ENCODE peak calls at places on chromosomes 7 and 10, in seven cellular contexts. I, L, Q, U, E, F and X are unnamed samples.

GRCh38 chr10:58951087-58951486 is 225.4 kb upstream of the PHYHIPL start:
- DNase-seq in L (no peak), Q (no peak), I (no peak), E (no peak), U (no peak), F (no peak), X (no peak)

GRCh38 chr7:29019896-29020295 is 61.8 kb upstream of the TRIL start:
- DNase-seq in I (no peak), E (no peak), U (peak), F (no peak), Q (no peak), L (no peak), X (no peak)

GRCh38 chr7:99143522-99143852 is 421 bp downstream of the SMURF1 start:
- DNase-seq in U (no peak), F (no peak), L (no peak), I (no peak), Q (no peak), E (no peak), X (no peak)

GRCh38 chr7:50304158-50304910 is at the start of gene IKZF1:
- DNase-seq in Q (no peak), I (peak), U (peak), E (no peak), F (peak), L (peak), X (no peak)

GRCh38 chr10:82737556-82737955 is 862.6 kb downstream of the NRG3 start:
- DNase-seq in L (no peak), U (no peak), F (no peak), E (no peak), Q (no peak), I (no peak), X (no peak)

GRCh38 chr7:158247758-158248487 is 339.7 kb downstream of the PTPRN2 start:
- DNase-seq in L (no peak), U (no peak), Q (no peak), F (no peak), E (no peak), I (peak), X (no peak)

GRCh38 chr10:78851652-78852051 is 217.1 kb upstream of the ZMIZ1 start:
- DNase-seq in L (no peak), F (no peak), Q (no peak), E (no peak), U (no peak), I (no peak), X (peak)

GRCh38 chr10:86775056-86775858 is 18.8 kb downstream of the BMPR1A start:
- DNase-seq in F (no peak), U (no peak), L (no peak), I (no peak), Q (no peak), E (peak), X (no peak)

GRCh38 chr10:130190065-130190736 is 54.0 kb downstream of the GLRX3 start:
- DNase-seq in Q (peak), U (peak), F (peak), E (peak), I (peak), L (peak), X (peak)

GRCh38 chr10:110455440-110455839 is 42.3 kb upstream of the DUSP5 start:
- DNase-seq in E (no peak), Q (no peak), F (peak), L (no peak), I (no peak), U (no peak), X (no peak)

GRCh38 chr10:121285797-121286196 is 312.4 kb downstream of the FGFR2 start:
- DNase-seq in I (no peak), U (no peak), F (no peak), E (no peak), L (no peak), Q (no peak), X (no peak)

GRCh38 chr10:98172495-98172894 is 38.0 kb downstream of the R3HCC1L start:
- DNase-seq in E (no peak), F (no peak), U (no peak), Q (no peak), L (no peak), I (no peak), X (no peak)

GRCh38 chr7:50721160-50721559 is 61.5 kb downstream of the GRB10 start:
- DNase-seq in Q (no peak), E (no peak), L (no peak), U (no peak), I (no peak), F (no peak), X (no peak)

GRCh38 chr10:43939939-43940810 is 291.5 kb upstream of the ZNF32 start:
- DNase-seq in I (no peak), Q (no peak), E (peak), L (peak), F (no peak), U (no peak), X (peak)

GRCh38 chr7:120272896-120273475 is at the start of gene KCND2:
- DNase-seq in I (peak), E (no peak), L (no peak), U (peak), Q (no peak), F (peak), X (no peak)

GRCh38 chr10:99331207-99331803 is 2.1 kb downstream of the CNNM1 start:
- DNase-seq in E (peak), U (no peak), I (no peak), L (no peak), Q (no peak), F (no peak), X (no peak)

GRCh38 chr7:94375713-94376112 is 19.0 kb upstream of the COL1A2 start:
- DNase-seq in U (no peak), Q (no peak), I (no peak), F (no peak), L (peak), E (peak), X (peak)

GRCh38 chr10:31353574-31353973 is 34.6 kb downstream of the ZEB1 start:
- DNase-seq in Q (peak), E (peak), I (no peak), U (no peak), L (no peak), F (peak), X (peak)
- TF ChIP-seq CTCF in Q (no peak), E (no peak), I (no peak), U (peak), L (no peak), F (no peak), X (no peak)

GRCh38 chr10:124249812-124250432 is 156.5 kb upstream of the CHST15 start:
- DNase-seq in F (peak), L (no peak), E (no peak), I (no peak), U (no peak), Q (no peak), X (no peak)
- TF ChIP-seq CTCF in F (peak), L (no peak), E (no peak), I (no peak), U (no peak), Q (peak), X (peak)

DNA sequence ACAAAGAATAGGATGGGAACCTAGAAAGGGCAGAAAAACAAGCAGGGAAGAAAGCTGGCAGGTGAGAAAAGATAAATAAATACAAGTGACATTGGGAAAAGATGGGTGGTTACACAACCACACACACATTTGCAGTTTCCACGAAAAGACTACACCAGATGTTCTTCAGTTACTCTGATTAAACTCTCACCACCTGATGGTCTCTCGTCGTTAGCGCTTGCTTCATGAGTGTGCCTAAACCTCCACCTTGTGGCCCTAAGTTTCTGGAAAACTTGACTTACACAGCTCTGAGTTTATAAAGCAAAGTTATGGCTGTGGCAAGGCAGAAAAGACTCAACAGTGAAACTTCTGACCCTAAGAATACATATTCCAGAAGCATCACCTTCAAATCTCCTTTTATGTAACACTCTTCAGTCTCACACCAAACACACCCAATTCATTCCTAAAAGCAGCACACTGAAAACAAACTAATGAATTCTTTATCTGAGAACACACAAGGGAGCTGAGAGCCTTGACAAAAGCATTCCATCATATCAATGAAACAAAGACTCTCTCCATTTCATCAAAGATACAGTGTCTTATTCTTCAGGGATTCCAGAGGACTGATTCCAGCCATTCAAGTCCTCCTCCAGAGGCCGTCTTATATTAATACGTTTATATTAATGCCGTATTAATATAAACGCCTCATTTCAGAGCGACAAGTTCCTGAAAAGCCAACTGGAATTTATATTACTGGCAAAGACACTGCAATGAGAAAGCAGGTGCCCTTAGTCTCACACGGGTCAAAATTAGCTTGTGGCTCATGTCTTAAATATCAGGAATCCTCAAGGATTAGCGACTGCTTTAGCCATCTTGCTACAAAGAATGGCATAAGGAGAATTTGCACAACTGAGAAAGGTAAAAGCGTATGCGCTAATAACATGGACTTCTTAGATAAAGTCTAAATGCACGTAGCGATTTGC is 77.6 kb downstream of the RNF216 start:
- DNase-seq in F (no peak), Q (no peak), L (no peak), U (no peak), I (no peak), E (no peak), X (no peak)
- TF ChIP-seq CTCF in F (no peak), Q (no peak), L (no peak), U (no peak), I (no peak), E (no peak), X (no peak)

DNA sequence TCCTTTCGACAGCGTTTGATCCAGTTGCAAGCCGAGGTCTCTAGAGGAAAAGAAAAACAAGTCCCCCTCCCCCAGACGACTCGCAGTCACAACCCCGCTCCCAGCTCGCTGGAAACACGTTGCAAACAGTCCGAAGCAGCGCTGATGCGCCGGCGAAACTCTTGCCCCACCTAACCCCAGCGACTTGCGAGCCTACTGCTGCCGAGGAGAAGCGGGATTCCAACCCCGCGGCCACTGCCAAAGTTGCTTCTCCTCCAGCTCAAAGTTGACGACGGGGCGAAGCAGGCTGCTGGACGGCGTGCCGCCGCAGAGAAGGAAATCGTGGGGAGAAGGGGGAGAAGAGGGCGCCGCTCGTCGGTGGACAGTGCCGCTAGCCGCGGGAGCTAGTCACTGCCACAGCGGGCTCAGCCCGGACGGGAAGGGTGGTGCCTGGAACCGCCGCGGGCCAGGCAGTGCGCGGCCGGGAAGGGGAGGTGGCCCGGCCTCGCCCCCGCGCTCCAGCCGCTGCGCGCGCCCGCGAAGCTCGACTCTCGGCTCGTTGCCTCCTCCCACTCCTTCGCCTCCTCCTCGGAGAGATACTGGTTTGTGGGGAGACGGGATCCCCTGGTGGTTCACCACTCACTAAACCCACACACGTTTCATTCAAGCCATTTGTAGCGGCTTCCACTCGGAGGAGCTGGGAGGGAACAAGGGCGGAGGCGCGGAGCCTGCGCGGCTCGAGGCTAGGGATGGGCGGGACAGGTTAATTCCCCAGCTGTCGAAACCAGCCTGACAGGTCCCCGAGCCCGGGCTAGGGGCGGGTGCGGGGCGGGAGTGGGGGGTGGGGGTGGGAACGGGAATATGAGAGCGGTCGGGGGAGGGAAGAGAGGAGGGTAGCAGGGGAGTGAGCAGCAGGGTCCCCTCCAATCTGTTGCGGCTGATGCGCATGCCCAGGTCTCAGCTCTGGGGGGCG is at the start of gene GPR37:
- DNase-seq in E (peak), Q (peak), L (no peak), U (no peak), I (peak), F (no peak), X (no peak)
- TF ChIP-seq CTCF in E (peak), Q (no peak), L (no peak), U (no peak), I (peak), F (no peak), X (peak)

GRCh38 chr10:65769828-65770227 is 1156.0 kb upstream of the LRRTM3 start:
- DNase-seq in L (no peak), F (no peak), Q (no peak), I (no peak), E (no peak), U (no peak), X (no peak)
- TF ChIP-seq CTCF in L (no peak), F (no peak), Q (no peak), I (no peak), E (no peak), U (no peak), X (no peak)

GRCh38 chr10:70534281-70534680 is 55.7 kb downstream of the PALD1 start:
- DNase-seq in E (no peak), Q (no peak), L (no peak), U (no peak), F (no peak), I (no peak), X (no peak)
- TF ChIP-seq CTCF in E (no peak), Q (no peak), L (no peak), U (no peak), F (no peak), I (no peak), X (no peak)

GRCh38 chr10:788796-789748 is 99.6 kb upstream of the DIP2C start:
- DNase-seq in L (peak), E (peak), Q (peak), I (no peak), U (peak), F (peak), X (peak)
- TF ChIP-seq CTCF in L (no peak), E (peak), Q (peak), I (peak), U (peak), F (peak), X (peak)

GRCh38 chr10:123526356-123527079 is 139.6 kb upstream of the GPR26 start:
- DNase-seq in Q (no peak), L (no peak), U (no peak), F (peak), I (no peak), E (no peak), X (no peak)

GRCh38 chr10:123527122-123527521 is 139.0 kb upstream of the GPR26 start:
- DNase-seq in F (peak), E (no peak), U (no peak), Q (no peak), L (no peak), I (no peak), X (no peak)

GRCh38 chr10:123535386-123535785 is 130.8 kb upstream of the GPR26 start:
- DNase-seq in U (no peak), Q (no peak), E (no peak), L (no peak), I (no peak), F (no peak), X (no peak)

GRCh38 chr10:123529146-123529760 is 136.9 kb upstream of the GPR26 start:
- DNase-seq in L (no peak), E (no peak), I (no peak), F (no peak), U (no peak), Q (no peak), X (no peak)

DNA sequence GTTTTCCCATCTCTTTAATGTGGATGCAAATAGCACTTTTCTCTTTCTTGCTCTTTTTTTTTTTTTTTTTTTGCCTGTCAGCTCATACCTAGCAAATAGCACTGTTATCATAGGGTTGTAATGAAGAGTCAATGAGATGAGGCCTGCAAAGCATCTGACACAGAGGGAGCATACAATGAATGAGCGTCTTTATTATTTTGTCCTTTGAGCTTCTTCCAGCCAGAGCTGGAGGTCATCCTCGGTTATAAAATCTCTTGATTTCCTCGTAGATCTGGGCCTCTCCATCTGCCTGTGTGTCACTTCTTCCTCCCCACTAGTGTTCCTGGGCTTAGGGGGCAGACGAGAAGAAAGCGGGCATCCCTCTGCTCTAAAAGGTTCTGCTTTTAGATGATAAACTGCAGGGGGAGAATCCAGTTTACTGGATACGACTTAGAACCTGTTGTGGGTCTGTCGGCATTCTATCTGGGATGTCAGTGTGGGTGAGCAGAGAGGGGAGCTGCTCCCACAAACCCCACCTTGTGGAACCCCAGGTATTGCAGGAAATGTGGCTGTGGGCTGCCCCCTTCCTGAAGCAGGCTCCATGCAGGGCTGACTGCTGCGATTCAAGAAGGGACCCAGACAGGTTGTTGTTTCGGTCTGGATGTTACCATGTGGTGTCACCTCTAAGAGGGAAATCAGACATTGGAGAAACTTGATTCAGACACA is 135.8 kb upstream of the GPR26 start:
- DNase-seq in Q (no peak), L (no peak), E (no peak), I (no peak), U (no peak), F (no peak), X (no peak)
- TF ChIP-seq CTCF in Q (no peak), L (no peak), E (no peak), I (no peak), U (no peak), F (no peak), X (no peak)

DNA sequence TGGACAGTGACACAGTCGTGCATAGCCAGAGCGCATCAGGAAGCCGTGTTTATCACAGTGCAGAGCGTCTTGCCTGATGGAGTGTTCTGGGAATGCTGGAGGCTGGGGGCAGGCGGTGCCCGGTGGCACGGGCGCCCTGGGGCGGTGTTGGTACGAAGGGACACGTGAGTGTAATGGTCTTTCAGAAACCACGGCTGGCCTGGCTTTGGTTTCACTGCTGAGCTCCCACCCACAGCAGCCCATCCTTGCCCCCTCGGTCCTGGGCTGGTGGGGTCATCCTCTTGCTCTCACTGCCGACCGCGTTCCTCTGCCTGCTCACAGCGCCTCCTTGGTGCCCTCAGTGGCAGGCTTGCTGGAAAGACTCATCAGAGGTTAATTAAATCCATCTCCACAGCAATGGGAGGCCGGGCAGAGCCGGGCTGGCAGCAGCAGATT is 50.6 kb downstream of the NKX6-2 start:
- DNase-seq in U (no peak), E (no peak), Q (no peak), F (no peak), I (no peak), L (no peak), X (no peak)
- TF ChIP-seq CTCF in U (no peak), E (no peak), Q (no peak), F (no peak), I (no peak), L (no peak), X (no peak)

GRCh38 chr10:132463333-132464255 is 66.6 kb downstream of the PWWP2B start:
- DNase-seq in I (no peak), Q (no peak), E (no peak), U (no peak), L (no peak), F (peak), X (no peak)
- TF ChIP-seq CTCF in I (no peak), Q (no peak), E (peak), U (peak), L (peak), F (peak), X (peak)